ENCODE peak calls at places on chromosomes 11 and 22, in four cellular contexts. S, U, H and W are unnamed samples.
A peak's percentile ranks its signal among the peaks of the same experiment; 100 is the strongest.

GRCh38 chr11:28730336-28730735 is 622.1 kb downstream of the METTL15 start:
- DNase-seq in U (no peak), S (no peak), H (no peak), W (no peak)

GRCh38 chr11:46618789-46619188 is 1.4 kb downstream of the ATG13 start:
- DNase-seq in S (no peak), H (no peak), U (no peak), W (no peak)

GRCh38 chr11:89293966-89294679 is 116.4 kb downstream of the TYR start:
- DNase-seq in S (no peak), H (peak; percentile 3), U (no peak), W (peak; percentile 23)

GRCh38 chr22:32203181-32204105 is 1.4 kb downstream of the RFPL2 start:
- DNase-seq in U (no peak), H (no peak), S (no peak), W (no peak)

GRCh38 chr22:29266564-29267461 is 968 bp downstream of the RHBDD3 start:
- DNase-seq in U (no peak), H (peak; percentile 27), S (no peak), W (peak; percentile 50)

GRCh38 chr22:49026476-49027121 is 801.1 kb downstream of the BRD1 start:
- DNase-seq in H (no peak), U (peak; percentile 4), S (no peak), W (no peak)

GRCh38 chr11:122751298-122752070 is 86.8 kb upstream of the CRTAM start:
- DNase-seq in S (no peak), H (peak; percentile 25), U (no peak), W (peak; percentile 38)

GRCh38 chr22:40628354-40629042 is 8.0 kb downstream of the MRTFA start:
- DNase-seq in S (no peak), U (no peak), H (no peak), W (no peak)

GRCh38 chr11:7600205-7600775 is 73.0 kb downstream of the CYB5R2 start:
- DNase-seq in U (no peak), H (peak; percentile 47), S (no peak), W (no peak)

GRCh38 chr22:17612057-17612456 is 16.5 kb downstream of the ATP6V1E1 start:
- DNase-seq in U (no peak), S (no peak), H (no peak), W (no peak)

GRCh38 chr11:60978546-60979380 is 7.3 kb downstream of the CD6 start:
- DNase-seq in U (no peak), H (no peak), S (no peak), W (no peak)

GRCh38 chr22:34623580-34623979 is 442.4 kb upstream of the ISX start:
- DNase-seq in H (no peak), U (no peak), S (no peak), W (no peak)

GRCh38 chr11:19242184-19242932 is 1.6 kb upstream of the E2F8 start:
- DNase-seq in S (no peak), U (no peak), H (no peak), W (peak; percentile 19)

GRCh38 chr11:1076061-1076665 is 1.5 kb downstream of the MUC2 start:
- DNase-seq in U (no peak), S (no peak), H (no peak), W (no peak)

GRCh38 chr22:44182591-44183588 is 2.2 kb downstream of the PARVG start:
- DNase-seq in S (peak; percentile 24), U (no peak), H (no peak), W (no peak)

GRCh38 chr11:115469361-115469760 is 34.9 kb downstream of the CADM1 start:
- DNase-seq in U (no peak), H (no peak), S (no peak), W (no peak)

GRCh38 chr11:18145025-18145424 is 12.7 kb downstream of the MRGPRX3 start:
- DNase-seq in U (no peak), H (no peak), S (no peak), W (no peak)

GRCh38 chr22:31279821-31280496 is 12.3 kb downstream of the PIK3IP1 start:
- DNase-seq in H (no peak), S (no peak), U (no peak), W (no peak)

GRCh38 chr11:100861221-100861620 is 174.1 kb downstream of the ARHGAP42 start:
- DNase-seq in S (no peak), U (no peak), H (peak; percentile 12), W (no peak)

GRCh38 chr11:11525283-11525682 is 96.5 kb downstream of the GALNT18 start:
- DNase-seq in H (no peak), S (no peak), U (no peak), W (no peak)

GRCh38 chr11:126233391-126233790 is 21.8 kb downstream of the FAM118B start:
- DNase-seq in U (no peak), H (no peak), S (no peak), W (no peak)

GRCh38 chr11:65672180-65672860 is 9.6 kb upstream of the RELA start:
- DNase-seq in S (no peak), H (no peak), U (no peak), W (no peak)

GRCh38 chr11:112524808-112525207 is 264.1 kb upstream of the PLET1 start:
- DNase-seq in U (no peak), H (no peak), S (no peak), W (no peak)

GRCh38 chr11:104581246-104581980 is 316.8 kb downstream of the CASP12 start:
- DNase-seq in U (no peak), H (no peak), S (no peak), W (no peak)

GRCh38 chr22:39244496-39245129 is at the start of gene PDGFB:
- DNase-seq in H (no peak), U (no peak), S (no peak), W (no peak)

GRCh38 chr11:112219476-112220232 is 6.6 kb upstream of the PTS start:
- DNase-seq in S (no peak), U (peak; percentile 33), H (peak; percentile 39), W (no peak)

GRCh38 chr11:9601041-9601875 is 27.8 kb downstream of the WEE1 start:
- DNase-seq in U (no peak), S (peak; percentile 42), H (peak; percentile 6), W (no peak)

GRCh38 chr22:31253949-31254348 is 38.3 kb downstream of the PIK3IP1 start:
- DNase-seq in H (no peak), S (no peak), U (no peak), W (no peak)

GRCh38 chr11:93169950-93170561 is 27.7 kb downstream of the SLC36A4 start:
- DNase-seq in U (no peak), S (no peak), H (no peak), W (no peak)

GRCh38 chr11:121904148-121904547 is 211.9 kb downstream of the BLID start:
- DNase-seq in S (no peak), U (no peak), H (no peak), W (no peak)

GRCh38 chr11:8649361-8649760 is 33.1 kb downstream of the TRIM66 start:
- DNase-seq in S (no peak), U (no peak), H (no peak), W (no peak)

GRCh38 chr11:32032478-32032877 is 58.4 kb upstream of the RCN1 start:
- DNase-seq in U (no peak), S (no peak), H (no peak), W (no peak)

GRCh38 chr11:78187366-78188011 is 937 bp downstream of the KCTD21 start:
- DNase-seq in U (no peak), S (no peak), H (no peak), W (no peak)

GRCh38 chr11:12028303-12028702 is 19.9 kb upstream of the DKK3 start:
- DNase-seq in S (no peak), U (no peak), H (no peak), W (no peak)

GRCh38 chr11:115518983-115519382 is 14.8 kb upstream of the CADM1 start:
- DNase-seq in S (no peak), H (no peak), U (no peak), W (no peak)